ENCODE peak calls at places on chromosomes 2 and 18, in five cellular contexts. E is fibroblast of lung, S is mammary epithelial cell, C is RWPE1, U is HCT116. O is an unnamed sample.

GRCh38 chr2:175745911-175746310 is 256.2 kb downstream of the LNPK start:
- DNase-seq in S (no peak), E (no peak), U (no peak), C (no peak), O (no peak)

GRCh38 chr2:142642654-142643053 is 234.8 kb upstream of the KYNU start:
- DNase-seq in U (no peak), C (no peak), E (no peak), S (no peak), O (peak)

GRCh38 chr2:46701152-46701551 is 214.5 kb downstream of the MCFD2 start:
- DNase-seq in S (peak), E (peak), C (no peak), U (no peak), O (peak)

GRCh38 chr2:230312638-230313037 is 14.4 kb upstream of the SP140L start:
- DNase-seq in E (peak), C (no peak), U (no peak), S (no peak), O (no peak)

GRCh38 chr2:112615051-112615450 is 30.6 kb downstream of the CHCHD5 start:
- DNase-seq in E (no peak), C (no peak), S (no peak), U (no peak), O (no peak)

GRCh38 chr18:51278045-51278649 is 80.7 kb upstream of the MEX3C start:
- DNase-seq in U (peak), C (peak), S (peak), E (no peak), O (peak)

GRCh38 chr18:34594243-34594642 is 115.9 kb upstream of the DTNA start:
- DNase-seq in C (no peak), U (no peak), E (no peak), S (no peak), O (no peak)

GRCh38 chr18:8389391-8390340 is 219.6 kb upstream of the RAB12 start:
- DNase-seq in U (peak), C (peak), E (peak), S (peak), O (peak)

GRCh38 chr18:24543408-24544140 is 83.1 kb downstream of the HRH4 start:
- DNase-seq in C (no peak), E (no peak), U (no peak), S (no peak), O (no peak)

GRCh38 chr2:10864888-10865551 is 46.7 kb upstream of the KCNF1 start:
- DNase-seq in S (no peak), U (no peak), C (no peak), E (no peak), O (no peak)

GRCh38 chr18:59917422-59917821 is 17.6 kb downstream of the PMAIP1 start:
- DNase-seq in C (peak), E (peak), U (no peak), S (peak), O (peak)

GRCh38 chr2:181886192-181886591 is 5.3 kb upstream of the ITPRID2 start:
- DNase-seq in E (peak), S (peak), U (no peak), C (no peak), O (no peak)
- TF ChIP-seq CTCF in E (no peak), S (no peak), U (no peak), C (no peak), O (no peak)

GRCh38 chr2:104873689-104874054 is 19.8 kb downstream of the POU3F3 start:
- DNase-seq in U (no peak), S (no peak), E (no peak), C (no peak), O (no peak)
- TF ChIP-seq CTCF in U (no peak), S (no peak), E (no peak), C (no peak), O (no peak)

GRCh38 chr2:173963323-173963816 is 1.8 kb downstream of the SP3 start:
- DNase-seq in E (peak), C (peak), S (peak), U (no peak), O (peak)
- TF ChIP-seq CTCF in E (peak), C (no peak), S (peak), U (peak), O (peak)

DNA sequence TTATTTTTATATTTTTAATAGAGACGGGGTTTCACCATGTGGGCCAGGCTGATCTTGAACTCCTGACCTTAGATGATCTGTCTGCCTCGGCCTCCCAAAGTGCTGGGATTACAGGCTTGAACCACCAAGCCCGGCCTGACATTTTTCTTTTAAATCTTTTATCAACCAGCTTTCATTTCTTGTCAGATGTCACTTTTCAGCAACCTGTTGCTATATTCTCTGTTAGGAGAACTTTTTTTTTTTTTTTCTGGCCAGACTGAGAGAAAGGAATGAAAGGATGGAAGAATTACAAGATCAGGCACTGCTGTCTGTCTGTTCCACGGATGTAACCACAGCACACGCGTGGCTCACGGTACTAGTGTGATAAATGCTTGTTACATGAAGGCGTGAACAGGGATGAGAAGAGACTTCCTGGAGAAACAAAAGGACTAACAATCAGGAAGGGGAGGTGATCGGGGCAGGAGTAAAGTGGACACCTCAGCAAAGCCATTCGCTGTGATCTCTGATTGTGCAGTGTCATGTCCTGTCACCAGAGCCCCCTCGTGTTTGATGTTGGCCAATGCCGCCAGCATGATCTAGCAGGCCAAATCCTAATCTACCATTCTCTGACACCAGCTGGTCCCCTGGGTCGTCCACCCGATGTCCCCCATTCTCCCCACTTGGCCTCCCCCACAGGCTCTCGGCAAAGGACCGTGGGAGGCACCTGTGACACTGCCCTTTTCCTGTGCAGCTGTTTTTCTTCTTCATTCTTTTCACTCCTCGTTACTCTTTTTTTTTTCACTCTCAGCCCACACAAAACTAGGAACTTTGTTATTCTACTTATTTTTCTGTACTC is 146.6 kb downstream of the TGIF1 start:
- DNase-seq in E (peak), U (no peak), S (peak), C (no peak), O (no peak)
- TF ChIP-seq CTCF in E (peak), U (peak), S (no peak), C (no peak), O (no peak)

DNA sequence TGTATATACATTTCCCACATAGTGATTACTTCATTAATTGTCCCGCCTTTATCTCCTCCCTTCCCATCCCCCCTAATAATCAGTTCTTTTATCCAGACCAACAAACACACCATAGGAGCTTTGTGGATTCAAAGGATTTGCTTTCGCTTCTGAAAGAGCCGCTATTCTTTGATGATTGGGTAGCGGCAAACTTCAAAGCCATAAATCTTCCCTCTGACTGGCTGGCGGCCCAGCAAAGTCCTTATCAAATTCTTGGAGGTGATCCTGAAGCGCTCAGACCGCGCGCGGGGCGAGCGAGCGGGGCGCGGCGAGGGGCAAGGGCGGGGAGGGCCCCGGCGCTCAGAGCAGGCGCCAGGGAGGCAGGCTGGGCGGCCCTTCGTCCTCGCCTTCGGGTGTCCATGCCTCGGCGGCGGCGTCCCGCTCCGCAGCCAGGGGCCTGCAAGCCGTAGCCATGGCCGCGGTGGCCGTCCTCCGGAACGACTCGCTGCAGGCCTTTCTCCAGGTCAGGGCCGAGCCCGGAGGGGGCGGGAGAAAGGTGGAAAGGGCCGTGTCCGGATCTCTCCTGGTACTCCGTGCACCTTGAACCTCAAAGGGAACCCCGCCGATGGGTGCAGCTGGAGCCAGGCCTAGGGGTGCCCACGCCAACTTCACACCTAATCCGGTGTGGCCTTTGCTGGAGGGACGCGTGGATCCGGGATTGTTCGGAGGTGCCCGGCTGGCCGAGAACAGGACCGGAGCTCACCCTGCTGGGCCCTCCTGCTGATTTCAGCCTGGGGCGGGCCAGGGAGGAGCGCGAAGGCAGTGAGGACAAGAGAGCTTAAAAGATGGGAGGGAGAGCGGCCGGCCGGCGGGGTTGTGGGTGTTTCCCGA is at the start of gene SP5:
- DNase-seq in E (peak), S (no peak), U (peak), C (peak), O (peak)
- TF ChIP-seq CTCF in E (no peak), S (no peak), U (no peak), C (no peak), O (no peak)

GRCh38 chr2:132627542-132627941 is 42.5 kb downstream of the LYPD1 start:
- DNase-seq in E (peak), C (peak), U (no peak), S (peak), O (peak)

GRCh38 chr2:132621131-132621875 is 48.7 kb downstream of the LYPD1 start:
- DNase-seq in C (no peak), S (peak), U (no peak), E (no peak), O (no peak)

GRCh38 chr2:132620115-132620514 is 49.9 kb downstream of the LYPD1 start:
- DNase-seq in C (no peak), U (no peak), S (peak), E (peak), O (peak)

GRCh38 chr2:132618734-132619133 is 51.3 kb downstream of the LYPD1 start:
- DNase-seq in E (no peak), C (no peak), S (no peak), U (no peak), O (no peak)

DNA sequence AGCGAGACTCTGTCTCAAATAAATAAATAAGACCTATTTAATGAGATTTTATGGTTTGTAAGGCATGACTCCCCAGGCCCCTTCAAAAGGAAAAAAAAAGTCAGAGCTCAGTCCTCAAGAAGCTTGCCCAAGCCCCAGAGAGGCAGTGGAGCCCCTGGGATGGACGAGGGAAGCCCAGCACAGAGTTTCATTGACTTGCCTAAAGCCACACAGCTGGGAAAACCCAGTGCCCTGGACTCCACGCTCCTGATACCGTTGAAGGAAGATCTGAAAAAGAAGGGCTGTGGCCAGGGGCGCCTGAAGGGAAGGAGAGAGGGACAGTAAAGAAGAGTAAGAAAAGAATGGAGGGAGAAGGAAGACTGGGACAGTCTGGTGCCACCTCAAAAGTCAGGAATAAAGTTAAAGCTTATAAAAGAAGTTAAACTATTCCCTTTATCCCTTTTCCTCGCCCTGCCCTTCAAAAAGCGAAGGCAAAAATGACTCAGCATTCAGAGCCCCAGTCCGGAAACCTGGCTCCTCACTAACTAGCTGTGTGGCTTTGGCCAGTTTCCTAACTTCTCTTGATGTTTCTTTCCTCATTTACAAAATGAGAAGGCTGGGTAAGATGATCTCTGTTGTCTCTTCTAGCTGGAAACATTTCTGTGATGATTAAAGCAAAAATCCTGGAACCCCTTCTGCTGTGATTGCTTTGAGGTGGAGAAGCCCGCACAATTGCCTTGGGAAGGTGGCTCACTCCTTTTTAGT is 46.7 kb downstream of the LYPD1 start:
- DNase-seq in E (peak), S (peak), C (no peak), U (no peak), O (peak)
- TF ChIP-seq CTCF in E (no peak), S (no peak), C (no peak), U (no peak), O (no peak)

DNA sequence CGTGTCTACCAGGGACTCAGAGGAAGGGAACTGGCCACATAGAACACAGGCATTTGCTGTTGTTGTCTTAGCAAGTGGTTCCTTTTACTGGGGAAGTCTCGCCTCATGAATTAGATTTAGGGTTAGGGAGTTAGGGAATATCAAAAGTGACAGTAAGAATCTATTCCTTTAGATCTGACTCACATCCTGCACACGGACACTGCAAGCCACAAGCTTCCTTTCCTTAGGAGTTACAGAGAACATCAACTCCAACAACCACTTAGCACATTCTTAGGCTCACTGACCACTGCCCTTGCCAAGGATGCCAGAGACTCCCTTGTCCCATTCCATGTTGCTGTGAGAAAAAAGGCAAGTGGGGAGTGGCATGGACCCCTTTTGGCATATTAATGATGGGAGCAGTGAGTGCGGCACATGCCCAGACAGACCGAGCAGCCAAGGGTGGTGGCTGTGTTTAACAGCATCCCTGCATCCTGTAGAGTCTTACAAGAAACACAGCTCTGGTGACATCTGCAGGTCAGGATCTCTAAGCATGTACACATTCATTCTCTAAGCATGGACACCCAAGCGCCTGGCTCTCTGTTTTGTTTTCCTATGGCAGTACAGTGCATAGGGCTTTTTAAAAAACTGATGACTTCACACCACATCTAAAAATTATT is 745.6 kb upstream of the RAB6C start:
- DNase-seq in E (peak), U (no peak), C (peak), S (peak), O (peak)
- TF ChIP-seq CTCF in E (no peak), U (no peak), C (no peak), S (peak), O (peak)

GRCh38 chr2:181356526-181356925 is 100.7 kb upstream of the ITGA4 start:
- DNase-seq in U (no peak), C (no peak), S (no peak), E (peak), O (no peak)
- TF ChIP-seq CTCF in U (no peak), C (no peak), S (no peak), E (no peak), O (no peak)

O was measured in MCF 10A.